ENCODE peak calls at places on chromosome 14, in ten cellular contexts. N is GM04504; C is psoas muscle; H is central memory CD4-positive, alpha-beta T cell; X is T-helper 2 cell; W is pulmonary artery endothelial cell; J is nephron progenitor cell; F is midbrain; Q is foreskin fibroblast; E is Peyer's patch. I is an unnamed sample.

GRCh38 chr14:76333664-76334063 is 42.3 kb upstream of the ESRRB start:
- DNase-seq in N (no peak), C (no peak), H (no peak), X (no peak), W (no peak), J (no peak), F (no peak), Q (no peak), E (no peak), I (no peak)

GRCh38 chr14:60722836-60723217 is 1.3 kb downstream of the SIX4 start:
- DNase-seq in N (no peak), C (peak), H (no peak), X (no peak), W (no peak), J (peak), F (no peak), Q (peak), E (no peak), I (no peak)

GRCh38 chr14:96502621-96503251 is 554 bp downstream of the PAPOLA start:
- DNase-seq in N (no peak), C (peak), H (no peak), X (no peak), W (peak), J (peak), F (peak), Q (peak), E (peak), I (no peak)

GRCh38 chr14:105859717-105860614 is 333.6 kb downstream of the TMEM121 start:
- DNase-seq in N (no peak), C (no peak), H (peak), X (peak), W (no peak), J (no peak), F (no peak), Q (no peak), E (peak), I (peak)

GRCh38 chr14:41404121-41404520 is 202.6 kb upstream of the LRFN5 start:
- DNase-seq in N (no peak), C (no peak), H (no peak), X (no peak), W (no peak), J (no peak), F (no peak), Q (no peak), E (no peak), I (no peak)

GRCh38 chr14:94689218-94689984 is 77.2 kb downstream of the SERPINA3 start:
- DNase-seq in N (peak), C (peak), H (peak), X (peak), W (no peak), J (peak), F (peak), Q (peak), E (no peak), I (peak)

GRCh38 chr14:79516009-79516408 is 695.3 kb downstream of the DIO2 start:
- DNase-seq in N (no peak), C (no peak), H (no peak), X (no peak), W (no peak), J (no peak), F (no peak), Q (no peak), E (no peak), I (no peak)

GRCh38 chr14:73049428-73049827 is 8.9 kb upstream of the RBM25 start:
- DNase-seq in N (no peak), C (no peak), H (no peak), X (no peak), W (no peak), J (no peak), F (no peak), Q (peak), E (no peak), I (no peak)

GRCh38 chr14:34872822-34873590 is 2.2 kb downstream of the BAZ1A start:
- DNase-seq in N (peak), C (no peak), H (no peak), X (no peak), W (no peak), J (no peak), F (no peak), Q (peak), E (no peak), I (no peak)

GRCh38 chr14:75559451-75560187 is 18.8 kb upstream of the FLVCR2 start:
- DNase-seq in N (no peak), C (peak), H (no peak), X (no peak), W (no peak), J (no peak), F (no peak), Q (peak), E (no peak), I (no peak)

GRCh38 chr14:72513994-72514659 is 379.8 kb downstream of the DPF3 start:
- DNase-seq in N (peak), C (no peak), H (no peak), X (no peak), W (no peak), J (peak), F (peak), Q (peak), E (no peak), I (no peak)

GRCh38 chr14:35480119-35480769 is 53.7 kb upstream of the INSM2 start:
- DNase-seq in N (no peak), C (no peak), H (no peak), X (no peak), W (no peak), J (no peak), F (no peak), Q (peak), E (no peak), I (no peak)

GRCh38 chr14:105525861-105526780 is at the start of gene TMEM121:
- DNase-seq in N (no peak), C (no peak), H (peak), X (peak), W (no peak), J (peak), F (peak), Q (peak), E (no peak), I (peak)

GRCh38 chr14:64800000-64800399 is 79.7 kb downstream of the SPTB start:
- DNase-seq in N (no peak), C (no peak), H (no peak), X (no peak), W (no peak), J (peak), F (peak), Q (peak), E (no peak), I (no peak)

GRCh38 chr14:74325446-74325845 is 22.7 kb upstream of the ABCD4 start:
- DNase-seq in N (no peak), C (no peak), H (no peak), X (no peak), W (no peak), J (no peak), F (no peak), Q (no peak), E (no peak), I (peak)

GRCh38 chr14:89708982-89709381 is 245.5 kb downstream of the EFCAB11 start:
- DNase-seq in N (no peak), C (no peak), H (no peak), X (no peak), W (no peak), J (no peak), F (no peak), Q (no peak), E (no peak), I (no peak)

GRCh38 chr14:61466249-61466904 is 145.0 kb downstream of the PRKCH start:
- DNase-seq in N (peak), C (peak), H (no peak), X (no peak), W (no peak), J (peak), F (no peak), Q (peak), E (no peak), I (no peak)

GRCh38 chr14:41783403-41783802 is 176.7 kb downstream of the LRFN5 start:
- DNase-seq in N (no peak), C (no peak), H (no peak), X (no peak), W (no peak), J (no peak), F (no peak), Q (no peak), E (no peak), I (no peak)

GRCh38 chr14:92294506-92294905 is 28.5 kb upstream of the SLC24A4 start:
- DNase-seq in N (no peak), C (no peak), H (no peak), X (no peak), W (no peak), J (no peak), F (no peak), Q (no peak), E (no peak), I (no peak)

GRCh38 chr14:29926701-29927595 is 699 bp downstream of the PRKD1 start:
- DNase-seq in N (no peak), C (peak), H (no peak), X (no peak), W (peak), J (peak), F (peak), Q (peak), E (no peak), I (peak)

GRCh38 chr14:77257700-77258099 is 13.3 kb downstream of the NGB start:
- DNase-seq in N (no peak), C (no peak), H (no peak), X (no peak), W (no peak), J (no peak), F (no peak), Q (no peak), E (no peak), I (peak)

GRCh38 chr14:69483765-69484443 is 624 bp upstream of the PLEKHD1 start:
- DNase-seq in N (no peak), C (peak), H (no peak), X (no peak), W (no peak), J (peak), F (no peak), Q (peak), E (no peak), I (no peak)

I was measured in chondrocyte.